ENCODE peak calls at places on chromosome X, in five cellular contexts. S is HCT116, K is A549, I is H1, A is SK-N-SH. T is an unnamed sample.

GRCh38 chrX:2402361-2402690 is 98.5 kb downstream of the DHRSX start:
- DNase-seq in A (no peak), S (no peak), I (no peak), K (no peak), T (no peak)

GRCh38 chrX:10557166-10557565 is 63.2 kb downstream of the MID1 start:
- DNase-seq in I (no peak), K (no peak), A (no peak), S (no peak), T (no peak)

GRCh38 chrX:136839196-136839595 is 41.3 kb downstream of the RBMX start:
- DNase-seq in S (no peak), I (no peak), K (no peak), A (no peak), T (no peak)

GRCh38 chrX:5876984-5877655 is 351.5 kb downstream of the NLGN4X start:
- DNase-seq in A (peak), I (peak), S (no peak), K (peak), T (peak)

GRCh38 chrX:136880003-136880451 is 498 bp downstream of the RBMX start:
- DNase-seq in K (peak), A (peak), S (no peak), I (peak), T (no peak)

GRCh38 chrX:47843363-47843762 is 6.7 kb downstream of the ZNF81 start:
- DNase-seq in S (no peak), K (no peak), I (no peak), A (no peak), T (no peak)

GRCh38 chrX:38634665-38635064 is 73.3 kb downstream of the TSPAN7 start:
- DNase-seq in S (no peak), K (no peak), A (no peak), I (no peak), T (no peak)

GRCh38 chrX:124093222-124093621 is 131.7 kb downstream of the STAG2 start:
- DNase-seq in A (no peak), K (no peak), I (no peak), S (no peak), T (no peak)

GRCh38 chrX:53223955-53224859 is 800 bp downstream of the KDM5C start:
- DNase-seq in A (peak), K (peak), I (peak), S (peak), T (peak)

GRCh38 chrX:12372111-12372510 is 233.8 kb downstream of the FRMPD4 start:
- DNase-seq in S (no peak), K (no peak), A (no peak), I (no peak), T (no peak)

DNA sequence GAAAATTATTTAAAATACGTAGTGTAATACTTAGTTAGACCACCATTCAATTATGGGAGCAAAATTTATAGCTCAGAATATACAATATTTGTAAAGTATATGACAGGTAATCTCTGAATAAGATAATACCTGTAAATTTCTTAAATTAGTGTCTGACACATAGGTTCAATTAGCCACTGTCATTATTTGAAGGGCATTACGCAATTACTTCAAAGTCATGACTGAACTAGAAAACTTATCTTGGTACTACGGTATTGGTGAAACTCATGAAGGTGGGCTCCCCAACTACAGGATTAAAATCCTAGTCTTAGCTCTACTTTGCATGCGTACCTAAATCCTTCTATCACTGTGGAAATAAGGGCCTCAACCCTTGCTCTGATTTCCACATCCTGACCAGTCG is 860.7 kb downstream of the PCDH19 start:
- DNase-seq in S (no peak), A (no peak), I (no peak), K (no peak), T (no peak)
- TF ChIP-seq RAD21 in S (no peak), A (no peak), I (no peak), K (no peak), T (no peak)

GRCh38 chrX:17778984-17779383 is 41.7 kb downstream of the SCML1 start:
- DNase-seq in A (no peak), S (no peak), I (no peak), K (no peak), T (no peak)

GRCh38 chrX:17769701-17770269 is 32.5 kb downstream of the SCML1 start:
- DNase-seq in S (no peak), K (no peak), A (no peak), I (no peak), T (no peak)

GRCh38 chrX:17773221-17773876 is 36.1 kb downstream of the SCML1 start:
- DNase-seq in I (no peak), A (no peak), K (no peak), S (no peak), T (no peak)

GRCh38 chrX:17768997-17769396 is 31.7 kb downstream of the SCML1 start:
- DNase-seq in I (no peak), A (no peak), S (no peak), K (no peak), T (no peak)

DNA sequence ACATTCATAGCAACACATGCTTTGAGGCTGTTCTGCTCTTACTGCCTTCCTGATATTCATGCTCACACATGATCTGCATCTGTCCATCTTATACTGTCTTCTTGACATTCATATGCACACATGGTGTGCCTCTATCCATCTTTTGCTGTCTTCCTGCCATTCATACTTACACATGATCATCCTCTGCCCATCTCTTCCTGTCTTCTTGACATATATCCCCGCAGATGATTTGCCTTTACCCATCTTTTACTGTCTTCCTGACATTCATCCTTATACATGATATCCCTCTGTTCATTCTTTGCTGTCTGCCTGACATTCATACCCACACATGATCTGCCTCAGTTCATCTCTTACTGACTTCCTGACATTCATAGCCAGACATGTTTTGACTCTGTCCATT is 36.8 kb downstream of the SCML1 start:
- DNase-seq in A (no peak), S (no peak), I (no peak), K (no peak), T (no peak)
- TF ChIP-seq MAX in A (no peak), S (no peak), I (no peak), K (no peak), T (no peak)

GRCh38 chrX:102712216-102712966 is at the start of gene GPRASP2:
- DNase-seq in A (peak), I (peak), S (no peak), K (no peak), T (no peak)
- TF ChIP-seq RAD21 in A (no peak), I (no peak), S (no peak), K (no peak), T (no peak)

GRCh38 chrX:41176263-41176662 is 91.0 kb downstream of the USP9X start:
- DNase-seq in A (no peak), K (no peak), I (no peak), S (no peak), T (no peak)

GRCh38 chrX:41180194-41180902 is 95.1 kb downstream of the USP9X start:
- DNase-seq in K (peak), S (peak), A (peak), I (no peak), T (peak)

GRCh38 chrX:41177297-41177696 is 92.1 kb downstream of the USP9X start:
- DNase-seq in A (no peak), I (no peak), S (no peak), K (no peak), T (no peak)

DNA sequence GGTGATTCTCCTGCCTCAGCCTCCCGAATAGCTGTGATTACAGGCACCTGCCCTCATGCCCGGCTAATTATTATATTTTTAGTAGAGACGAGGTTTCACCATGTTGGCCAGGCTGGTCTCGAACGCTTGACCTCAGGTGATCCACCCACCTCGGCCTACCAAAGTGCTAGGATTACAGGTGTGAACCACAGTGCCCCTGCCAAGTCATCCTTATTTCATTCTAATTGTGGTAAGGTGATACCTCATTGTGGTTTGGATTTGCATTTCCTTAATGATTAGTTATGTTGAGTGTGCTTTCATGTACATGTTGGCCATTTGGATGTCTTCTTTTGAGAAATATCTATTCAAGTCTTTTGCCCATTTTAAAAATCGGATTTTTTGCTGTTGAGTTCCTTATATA is 93.0 kb downstream of the USP9X start:
- DNase-seq in I (no peak), A (no peak), S (no peak), K (no peak), T (no peak)
- TF ChIP-seq MAX in I (no peak), A (no peak), S (no peak), K (no peak), T (no peak)

GRCh38 chrX:122982521-122982920 is 201.6 kb upstream of the GRIA3 start:
- DNase-seq in K (no peak), S (no peak), A (no peak), I (no peak), T (no peak)
- TF ChIP-seq RAD21 in K (no peak), S (no peak), A (no peak), I (no peak), T (no peak)

GRCh38 chrX:17922303-17922702 is 61.2 kb upstream of the RAI2 start:
- DNase-seq in K (no peak), I (no peak), A (peak), S (no peak), T (no peak)

GRCh38 chrX:17917945-17918577 is 57.0 kb upstream of the RAI2 start:
- DNase-seq in I (no peak), K (no peak), S (no peak), A (no peak), T (no peak)

GRCh38 chrX:17923546-17923945 is 62.4 kb upstream of the RAI2 start:
- DNase-seq in S (no peak), I (no peak), A (peak), K (no peak), T (no peak)

DNA sequence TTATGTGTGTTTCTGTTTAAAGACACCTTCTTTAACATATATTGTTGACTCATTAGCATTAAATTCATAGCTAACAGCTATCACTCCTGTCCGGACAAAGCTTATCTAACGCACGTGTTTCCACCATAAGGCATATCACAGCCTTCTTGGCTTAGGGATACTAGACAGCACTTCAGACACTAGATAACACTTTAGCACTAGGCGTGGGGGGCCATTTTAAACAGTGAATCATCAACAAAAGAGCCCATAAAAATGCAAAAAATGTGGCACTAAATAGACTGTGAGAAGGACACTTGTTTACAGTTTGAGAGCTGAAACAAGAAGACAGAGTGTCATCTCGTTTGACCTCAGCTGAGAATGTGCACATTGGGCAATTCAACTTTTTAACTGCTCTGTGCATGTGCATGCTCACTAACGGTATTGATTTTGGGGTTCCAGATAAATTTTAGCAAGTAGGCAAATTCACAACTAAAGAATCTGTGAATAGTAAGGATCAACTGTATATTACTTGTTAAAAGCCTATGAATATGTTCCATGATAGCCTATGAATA is 58.9 kb upstream of the RAI2 start:
- DNase-seq in I (no peak), S (no peak), A (no peak), K (no peak), T (no peak)
- TF ChIP-seq MAX in I (no peak), S (no peak), A (no peak), K (no peak), T (no peak)